ENCODE peak calls at places on chromosome 12, in four cellular contexts. K, F, E and V are unnamed samples.

GRCh38 chr12:78418919-78419318 is 445.7 kb upstream of the SYT1 start:
- DNase-seq in E (no peak), K (no peak), F (no peak), V (no peak)

GRCh38 chr12:66859751-66860440 is 181.0 kb upstream of the GRIP1 start:
- DNase-seq in F (no peak), K (peak; percentile 51), E (peak; percentile 1), V (no peak)

GRCh38 chr12:98424726-98425401 is 90.5 kb upstream of the TMPO start:
- DNase-seq in F (no peak), K (peak; percentile 78), E (peak; percentile 77), V (peak; percentile 90)

GRCh38 chr12:10331642-10332239 is 24.1 kb downstream of the KLRD1 start:
- DNase-seq in F (no peak), K (peak; percentile 79), E (peak; percentile 75), V (peak; percentile 48)

GRCh38 chr12:109473006-109473405 is 4.1 kb downstream of the KCTD10 start:
- DNase-seq in E (no peak), F (no peak), K (no peak), V (no peak)

GRCh38 chr12:117331691-117332090 is 29.7 kb downstream of the NOS1 start:
- DNase-seq in E (no peak), K (no peak), F (no peak), V (no peak)

GRCh38 chr12:4273651-4274395 is at the start of gene CCND2:
- DNase-seq in E (peak; percentile 70), F (peak; percentile 85), K (peak; percentile 99), V (peak; percentile 95)

GRCh38 chr12:47282206-47282605 is 202.4 kb upstream of the AMIGO2 start:
- DNase-seq in F (no peak), E (peak; percentile 36), K (no peak), V (no peak)

GRCh38 chr12:3697311-3697870 is 55.5 kb downstream of the CRACR2A start:
- DNase-seq in K (no peak), F (no peak), E (peak; percentile 21), V (no peak)

GRCh38 chr12:3225154-3225795 is 148.1 kb downstream of the TSPAN9 start:
- DNase-seq in K (no peak), F (no peak), E (peak; percentile 42), V (no peak)

GRCh38 chr12:111405856-111406473 is at the start of gene SH2B3:
- DNase-seq in K (no peak), F (peak; percentile 88), E (peak; percentile 89), V (no peak)

GRCh38 chr12:105166736-105167135 is 59.2 kb downstream of the WASHC4 start:
- DNase-seq in K (no peak), E (peak; percentile 49), F (no peak), V (no peak)

GRCh38 chr12:4984971-4985370 is 58.7 kb upstream of the KCNA5 start:
- DNase-seq in F (no peak), K (no peak), E (no peak), V (no peak)

GRCh38 chr12:71873821-71874220 is 34.3 kb downstream of the TBC1D15 start:
- DNase-seq in K (no peak), E (no peak), F (no peak), V (no peak)

GRCh38 chr12:114340231-114340630 is 65.7 kb downstream of the TBX5 start:
- DNase-seq in F (no peak), E (peak; percentile 49), K (no peak), V (no peak)

DNA sequence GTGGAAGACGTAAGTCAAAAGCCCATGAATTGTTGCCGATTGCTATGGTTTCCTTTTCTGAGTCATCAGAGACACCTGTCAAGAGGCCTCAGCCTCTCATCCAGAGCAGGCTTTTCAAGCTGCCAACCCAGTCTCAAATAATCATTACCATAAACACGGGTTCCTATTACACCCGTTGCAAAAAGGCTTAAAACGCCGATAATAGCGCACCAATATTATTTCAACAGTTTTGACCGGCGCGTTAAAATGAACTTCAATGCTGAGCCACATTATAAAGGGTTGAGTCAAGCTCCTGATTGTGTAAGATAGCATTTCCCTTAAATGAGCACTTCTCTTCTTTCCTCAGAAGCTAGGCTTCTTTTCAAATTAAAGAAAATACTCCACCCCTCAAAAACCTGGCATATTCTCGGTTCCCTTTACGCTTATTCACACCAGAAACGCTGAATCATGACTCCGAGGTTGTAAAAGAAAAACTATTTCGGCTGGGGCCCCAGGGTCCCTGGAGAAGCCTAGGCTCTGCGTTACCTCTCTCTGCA is 1.4 kb downstream of the TMTC1 start:
- DNase-seq in K (peak; percentile 51), E (peak; percentile 89), F (no peak), V (no peak)
- H3K27ac ChIP-seq in K (peak overlapping the region; percentile 3), E (peak overlapping the region; percentile 81), F (no peak overlapping the region), V (no peak overlapping the region)

DNA sequence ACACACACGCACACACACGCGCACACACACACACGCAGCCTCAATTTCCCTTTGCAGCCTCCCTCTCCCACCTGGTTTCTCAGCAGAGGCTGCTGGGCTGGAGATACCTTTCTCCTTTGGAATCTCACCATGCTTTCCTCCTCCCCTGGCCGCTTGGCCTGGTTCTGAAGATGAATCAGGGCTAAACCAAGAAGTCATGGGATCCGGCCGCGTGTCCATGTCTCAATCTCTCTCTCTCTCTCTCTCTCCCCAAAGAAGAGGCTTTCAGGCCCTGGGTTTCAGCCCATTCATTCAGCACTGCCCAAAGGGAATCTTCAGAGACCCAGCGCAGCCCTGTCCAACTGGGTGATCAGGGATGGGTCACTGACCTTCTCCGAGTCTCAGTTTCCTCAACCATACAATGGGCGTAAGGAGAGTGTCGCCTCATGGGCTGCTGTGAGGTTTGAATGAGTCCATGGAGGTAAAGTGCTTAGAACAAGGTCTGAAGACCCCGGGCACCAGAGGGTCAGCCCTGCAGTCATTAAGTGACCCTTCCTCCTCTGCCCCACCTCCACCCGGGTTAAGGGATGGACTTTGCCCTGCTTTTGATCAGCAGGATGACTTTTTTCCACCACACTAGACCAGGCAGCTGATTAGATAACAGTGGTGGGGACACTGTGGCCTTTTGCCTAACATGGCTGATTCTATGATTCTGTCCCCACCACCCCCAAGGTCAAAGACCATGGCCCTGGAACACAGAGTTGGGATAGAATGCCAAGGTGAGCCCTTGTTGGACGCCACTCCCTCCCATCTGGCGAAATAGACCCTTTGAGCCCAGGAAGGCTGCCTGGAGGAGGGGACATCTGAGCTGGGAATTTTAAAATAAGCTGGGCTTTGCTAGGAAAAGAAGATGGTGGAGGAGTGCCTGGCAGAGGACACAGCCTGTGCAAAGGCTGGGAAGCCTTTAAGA is 42.1 kb downstream of the SCARB1 start:
- DNase-seq in E (peak; percentile 8), F (no peak), K (no peak), V (no peak)
- H3K27ac ChIP-seq in E (no peak overlapping the region), F (no peak overlapping the region), K (no peak overlapping the region), V (no peak overlapping the region)

DNA sequence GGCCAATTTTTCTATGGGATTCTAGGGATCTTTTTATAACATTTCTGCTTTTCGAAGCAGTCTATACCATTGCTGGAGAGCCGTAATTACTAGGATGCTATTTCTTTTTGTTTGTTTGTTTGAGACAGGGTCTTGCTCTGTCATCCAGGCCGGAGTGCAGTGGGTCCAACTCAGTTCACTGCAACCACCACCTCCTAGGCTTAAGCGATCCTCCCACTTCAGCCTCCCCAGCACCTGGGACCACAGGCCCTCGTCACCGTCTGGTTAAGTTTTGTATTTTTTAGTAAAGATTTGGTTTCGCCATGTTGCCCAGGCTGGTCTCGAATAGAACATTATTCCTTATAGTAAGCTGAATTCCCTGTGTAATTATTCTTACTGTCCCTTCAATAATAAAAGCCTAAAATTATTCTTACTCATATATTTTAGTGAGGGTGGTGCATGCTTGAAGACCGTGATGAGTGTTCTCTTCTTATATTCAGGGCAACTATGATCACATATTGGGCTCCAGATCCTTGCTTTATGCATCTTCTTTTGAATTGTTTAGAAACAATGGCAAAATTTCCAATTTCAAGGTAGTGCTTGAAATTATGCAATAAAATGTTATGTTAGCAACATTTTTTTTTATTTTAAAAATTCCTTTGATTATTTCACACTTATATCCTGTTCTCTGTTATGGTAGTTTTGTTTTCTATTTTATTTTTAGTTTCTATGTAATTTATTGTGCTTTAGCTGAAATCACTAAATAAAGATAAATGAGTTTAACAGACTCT is 66.2 kb downstream of the CRADD start:
- DNase-seq in K (no peak), E (no peak), F (no peak), V (no peak)
- H3K27ac ChIP-seq in K (no peak overlapping the region), E (peak overlapping the region; percentile 87), F (no peak overlapping the region), V (no peak overlapping the region)

DNA sequence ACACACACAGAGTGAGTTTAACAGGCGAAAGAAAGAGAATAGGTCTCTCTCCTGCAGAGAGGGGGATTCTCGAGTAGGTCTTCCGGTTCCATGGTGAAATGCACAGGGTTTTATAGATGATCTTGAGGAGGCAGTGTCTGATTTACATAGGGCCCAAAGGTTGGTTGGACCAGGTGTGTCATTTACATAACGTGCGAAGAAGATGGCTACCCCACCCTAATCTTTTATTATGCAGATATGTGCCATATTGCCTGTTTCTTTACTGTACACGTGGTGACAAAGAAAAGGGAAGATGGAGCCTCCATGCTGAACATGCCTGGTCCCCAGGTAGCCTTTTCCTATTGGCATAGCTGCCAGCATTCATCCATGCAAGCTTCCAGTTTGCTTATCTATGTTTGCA is 219.8 kb downstream of the CRADD start:
- DNase-seq in F (no peak), K (no peak), E (no peak), V (no peak)
- H3K27ac ChIP-seq in F (no peak overlapping the region), K (no peak overlapping the region), E (no peak overlapping the region), V (no peak overlapping the region)

GRCh38 chr12:49089831-49090773 is 4.5 kb downstream of the DHH start:
- DNase-seq in F (peak; percentile 43), K (no peak), E (peak; percentile 73), V (peak; percentile 80)
- H3K27ac ChIP-seq in F (no peak overlapping the region), K (no peak overlapping the region), E (no peak overlapping the region), V (no peak overlapping the region)

GRCh38 chr12:92648242-92649031 is 54.4 kb upstream of the PLEKHG7 start:
- DNase-seq in E (peak; percentile 40), F (no peak), K (peak; percentile 9), V (peak; percentile 57)
- H3K27ac ChIP-seq in E (peak overlapping the region; percentile 75), F (no peak overlapping the region), K (no peak overlapping the region), V (no peak overlapping the region)

DNA sequence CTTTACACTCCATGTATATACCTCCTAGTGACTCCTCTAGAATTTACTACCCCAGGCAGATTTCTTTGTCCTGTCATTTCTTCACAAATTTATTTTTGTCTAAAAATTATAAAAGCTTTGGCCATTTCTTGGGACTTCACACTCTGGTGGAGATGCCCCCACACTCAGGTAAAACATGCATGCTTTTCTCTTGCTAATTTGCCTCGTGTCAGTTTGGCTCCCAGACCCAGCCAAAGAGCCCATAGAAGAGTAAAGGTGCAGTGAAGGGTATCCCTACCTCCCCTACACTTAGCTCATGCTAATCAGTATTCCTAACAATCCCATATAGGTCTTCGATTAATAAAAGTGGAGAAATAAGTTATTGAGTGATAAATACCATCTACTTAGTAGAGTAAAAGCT is 256.5 kb upstream of the KRR1 start:
- DNase-seq in E (no peak), F (no peak), K (no peak), V (no peak)
- H3K27ac ChIP-seq in E (no peak overlapping the region), F (no peak overlapping the region), K (no peak overlapping the region), V (no peak overlapping the region)

DNA sequence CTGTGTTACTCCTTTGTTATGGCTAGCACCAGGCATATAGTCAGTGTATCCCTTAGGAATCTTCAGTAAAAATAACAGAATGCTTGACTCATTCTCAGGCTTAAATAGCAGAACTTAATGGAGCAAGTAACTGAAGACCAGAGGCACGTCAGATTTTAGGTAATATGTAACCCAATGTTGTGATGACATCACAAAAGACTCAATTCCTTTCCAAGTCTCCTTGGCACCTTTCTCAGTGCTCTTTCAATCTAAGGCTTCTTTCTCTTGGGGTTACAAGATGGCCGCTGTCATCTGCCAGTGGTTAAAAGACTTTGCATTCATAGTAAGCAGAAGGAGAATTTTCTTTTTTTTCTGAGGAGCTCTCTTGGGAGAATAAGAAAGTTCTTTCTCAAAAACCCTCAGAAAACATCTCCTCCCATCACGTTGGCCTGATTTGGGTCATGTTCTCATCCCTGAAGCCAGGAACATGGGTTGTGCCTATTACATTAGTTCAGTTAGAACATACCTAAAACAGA is 33.4 kb upstream of the DCN start:
- DNase-seq in F (no peak), E (peak; percentile 72), K (no peak), V (no peak)
- H3K27ac ChIP-seq in F (no peak overlapping the region), E (peak overlapping the region; percentile 60), K (no peak overlapping the region), V (no peak overlapping the region)

GRCh38 chr12:119594772-119595445 is 1.3 kb downstream of the TMEM233 start:
- DNase-seq in K (peak; percentile 31), F (no peak), E (peak; percentile 6), V (peak; percentile 83)
- H3K27ac ChIP-seq in K (no peak overlapping the region), F (no peak overlapping the region), E (no peak overlapping the region), V (no peak overlapping the region)